ENCODE peak calls at places on chromosomes 2 and 18, in five cellular contexts. S is pancreas, O is brain microvascular endothelial cell, X is A549, G is left lung. I is an unnamed sample.

GRCh38 chr2:98355881-98356280 is 9.6 kb downstream of the CNGA3 start:
- DNase-seq in S (no peak), O (no peak), X (no peak), G (no peak), I (no peak)

GRCh38 chr2:201419057-201419635 is 32.1 kb downstream of the TRAK2 start:
- DNase-seq in S (no peak), O (no peak), X (peak), G (no peak), I (no peak)

GRCh38 chr18:71116535-71116934 is 827.7 kb downstream of the SOCS6 start:
- DNase-seq in S (no peak), O (no peak), X (no peak), G (no peak), I (no peak)

GRCh38 chr2:45406626-45407025 is 204.4 kb downstream of the SRBD1 start:
- DNase-seq in S (no peak), O (no peak), X (no peak), G (no peak), I (no peak)

GRCh38 chr2:98810588-98810928 is 79.6 kb upstream of the MGAT4A start:
- DNase-seq in S (no peak), O (no peak), X (no peak), G (no peak), I (no peak)

GRCh38 chr2:133532919-133533318 is 35.3 kb downstream of the NCKAP5 start:
- DNase-seq in S (no peak), O (no peak), X (peak), G (no peak), I (no peak)

GRCh38 chr2:233280114-233280693 is 27.4 kb upstream of the SAG start:
- DNase-seq in S (no peak), O (no peak), X (no peak), G (no peak), I (no peak)

GRCh38 chr2:129297430-129297829 is 682.0 kb upstream of the RAB6C start:
- DNase-seq in S (no peak), O (no peak), X (no peak), G (no peak), I (no peak)

GRCh38 chr2:27922842-27923241 is 32.3 kb downstream of the BABAM2 start:
- DNase-seq in S (no peak), O (no peak), X (peak), G (no peak), I (no peak)

GRCh38 chr2:216622526-216622925 is 10.7 kb upstream of the IGFBP2 start:
- DNase-seq in S (no peak), O (no peak), X (no peak), G (no peak), I (no peak)

GRCh38 chr2:241961454-241961853 is 91.9 kb downstream of the RTP5 start:
- DNase-seq in S (no peak), O (no peak), X (no peak), G (no peak), I (no peak)

GRCh38 chr18:13382683-13382989 is 164.1 kb downstream of the LDLRAD4 start:
- DNase-seq in S (no peak), O (no peak), X (no peak), G (no peak), I (no peak)

GRCh38 chr18:22391571-22392359 is 25.9 kb downstream of the CTAGE1 start:
- DNase-seq in S (no peak), O (peak), X (peak), G (no peak), I (no peak)

GRCh38 chr2:128791120-128791982 is 472.7 kb upstream of the HS6ST1 start:
- DNase-seq in S (peak), O (no peak), X (no peak), G (no peak), I (no peak)

GRCh38 chr2:226001716-226002115 is 602.2 kb downstream of the NYAP2 start:
- DNase-seq in S (no peak), O (no peak), X (no peak), G (no peak), I (no peak)

GRCh38 chr18:79962311-79962710 is 2.1 kb upstream of the HSBP1L1 start:
- DNase-seq in S (no peak), O (peak), X (no peak), G (peak), I (no peak)

GRCh38 chr18:58049000-58049688 is 5.1 kb downstream of the NEDD4L start:
- DNase-seq in S (no peak), O (no peak), X (no peak), G (no peak), I (no peak)

GRCh38 chr2:171404258-171404657 is 29.5 kb downstream of the METTL8 start:
- DNase-seq in S (no peak), O (peak), X (peak), G (no peak), I (no peak)

GRCh38 chr2:115290478-115290877 is 848.0 kb downstream of the DPP10 start:
- DNase-seq in S (no peak), O (no peak), X (no peak), G (no peak), I (no peak)

GRCh38 chr2:127024769-127025356 is 82.1 kb downstream of the BIN1 start:
- DNase-seq in S (peak), O (peak), X (peak), G (no peak), I (no peak)

GRCh38 chr2:202115385-202116060 is 42.5 kb downstream of the KIAA2012 start:
- DNase-seq in S (no peak), O (no peak), X (peak), G (no peak), I (no peak)

GRCh38 chr2:233556756-233557736 is 9.5 kb downstream of the USP40 start:
- DNase-seq in S (no peak), O (peak), X (peak), G (no peak), I (no peak)

GRCh38 chr2:201808070-201808469 is 1.7 kb downstream of the CDK15 start:
- DNase-seq in S (no peak), O (no peak), X (no peak), G (no peak), I (no peak)

GRCh38 chr18:48836231-48836805 is 114.4 kb downstream of the SMAD7 start:
- DNase-seq in S (peak), O (no peak), X (no peak), G (no peak), I (no peak)

GRCh38 chr2:70043252-70043875 is 43.9 kb upstream of the PCBP1 start:
- DNase-seq in S (no peak), O (no peak), X (no peak), G (peak), I (no peak)

GRCh38 chr18:56001576-56001975 is 413.6 kb upstream of the TCF4 start:
- DNase-seq in S (no peak), O (no peak), X (peak), G (no peak), I (no peak)
- TF ChIP-seq CTCF in S (no peak), O (peak), X (no peak), G (no peak), I (no peak)

GRCh38 chr2:119697290-119698013 is 18.5 kb downstream of the TMEM177 start:
- DNase-seq in S (no peak), O (no peak), X (no peak), G (no peak), I (no peak)
- TF ChIP-seq CTCF in S (no peak), O (no peak), X (no peak), G (no peak), I (no peak)

GRCh38 chr18:60188943-60189342 is 183.6 kb downstream of the MC4R start:
- DNase-seq in S (no peak), O (no peak), X (no peak), G (no peak), I (no peak)
- TF ChIP-seq CTCF in S (no peak), O (no peak), X (no peak), G (no peak), I (no peak)

DNA sequence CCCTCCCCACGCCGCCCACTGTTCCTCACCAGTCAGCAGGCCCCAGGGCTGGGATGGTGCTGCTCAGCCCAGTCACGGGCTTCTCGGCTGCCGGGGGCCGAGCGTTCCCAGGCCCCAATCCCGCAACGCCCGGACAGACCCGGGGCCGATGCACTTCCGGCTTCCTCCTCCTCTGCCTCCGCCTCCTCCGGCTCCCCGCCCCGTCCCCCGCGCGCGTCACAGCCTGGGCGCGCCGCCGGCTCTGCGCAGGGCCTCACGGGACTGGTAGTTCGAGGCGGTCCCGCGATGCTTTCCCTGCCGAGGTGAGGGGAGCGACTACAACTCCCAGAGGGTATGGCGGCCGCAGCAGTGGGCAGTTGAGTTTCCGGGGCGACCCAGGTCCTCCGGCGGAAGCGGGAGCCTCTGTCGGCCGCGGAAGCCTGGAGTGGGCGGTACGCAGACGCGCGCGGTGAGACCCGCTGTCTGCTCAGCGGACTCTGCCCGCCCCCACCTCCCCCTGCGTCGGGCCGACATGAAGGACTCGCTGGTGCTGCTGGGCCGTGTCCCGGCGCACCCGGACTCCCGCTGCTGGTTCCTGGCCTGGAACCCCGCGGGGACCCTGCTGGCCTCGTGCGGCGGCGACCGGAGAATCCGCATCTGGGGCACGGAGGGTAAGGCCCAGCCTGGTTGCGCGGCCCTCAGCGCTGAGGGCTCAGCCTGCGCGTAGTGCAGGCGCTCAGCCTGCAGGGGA is at the start of the genes CIAO1 and TMEM127:
- DNase-seq in S (peak), O (peak), X (peak), G (peak), I (peak)
- TF ChIP-seq CTCF in S (no peak), O (no peak), X (no peak), G (peak), I (peak)

GRCh38 chr2:165467921-165468320 is 1.6 kb upstream of the CSRNP3 start:
- DNase-seq in S (no peak), O (no peak), X (no peak), G (no peak), I (no peak)
- TF ChIP-seq CTCF in S (no peak), O (no peak), X (no peak), G (no peak), I (no peak)

GRCh38 chr2:36411962-36412444 is 56.4 kb downstream of the CRIM1 start:
- DNase-seq in S (no peak), O (peak), X (peak), G (no peak), I (no peak)
- TF ChIP-seq CTCF in S (no peak), O (peak), X (no peak), G (no peak), I (no peak)

DNA sequence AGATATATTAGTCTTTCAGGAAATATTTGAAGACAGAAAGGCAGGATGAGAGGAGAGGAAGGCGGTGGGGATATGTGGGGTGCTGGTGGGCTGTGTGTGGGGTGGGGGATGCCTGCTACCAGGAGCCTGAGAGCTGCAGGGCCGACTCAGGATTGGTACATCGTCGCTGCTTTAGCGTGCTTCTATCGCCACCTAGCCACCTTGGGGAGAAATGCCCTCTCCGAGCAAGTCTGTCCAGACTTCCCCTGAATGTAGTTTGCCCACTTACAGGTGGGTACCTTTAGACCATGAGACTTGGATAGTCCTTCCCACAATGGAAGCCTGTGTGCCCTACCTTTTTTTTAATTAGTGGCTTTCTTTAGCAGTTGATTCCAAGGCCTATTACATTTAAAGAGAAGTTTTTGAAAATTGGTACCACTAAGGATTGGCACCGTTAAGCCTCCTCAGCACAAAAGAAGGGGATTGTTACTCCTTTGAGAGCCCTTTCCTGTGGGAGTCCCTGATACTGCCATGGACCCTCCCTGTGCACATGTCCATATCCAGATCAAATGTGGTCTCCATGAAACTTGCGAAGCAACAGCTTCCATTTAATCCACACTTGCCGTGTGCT is 114.1 kb upstream of the NDUFV2 start:
- DNase-seq in S (peak), O (peak), X (peak), G (peak), I (peak)
- TF ChIP-seq CTCF in S (peak), O (peak), X (peak), G (peak), I (peak)

GRCh38 chr2:191321861-191322662 is 76.9 kb downstream of the MYO1B start:
- DNase-seq in S (no peak), O (peak), X (no peak), G (no peak), I (no peak)
- TF ChIP-seq CTCF in S (no peak), O (peak), X (no peak), G (no peak), I (peak)

GRCh38 chr2:42457011-42457410 is 36.8 kb downstream of the KCNG3 start:
- DNase-seq in S (no peak), O (no peak), X (peak), G (no peak), I (no peak)
- TF ChIP-seq CTCF in S (no peak), O (peak), X (no peak), G (no peak), I (no peak)

I was measured in left ventricle myocardium inferior.